ENCODE peak calls at places on chromosomes 1 and 21, in seven cellular contexts. N is CD8-positive, alpha-beta T cell; A is endothelial cell of umbilical vein; H is adrenal gland; Y is PC-3; P is ovary; J is uterus. W is an unnamed sample.

GRCh38 chr1:213821175-213821942 is 166.4 kb upstream of the PROX1 start:
- DNase-seq in A (no peak), J (no peak), H (no peak), P (no peak), N (no peak), Y (no peak), W (no peak)

GRCh38 chr1:10561955-10562354 is 87.2 kb downstream of the PEX14 start:
- DNase-seq in A (no peak), N (no peak), Y (no peak), H (no peak), P (no peak), J (no peak), W (no peak)

GRCh38 chr1:228289239-228289849 is 81.5 kb downstream of the OBSCN start:
- DNase-seq in A (no peak), J (no peak), P (no peak), H (no peak), Y (no peak), N (no peak), W (peak; percentile 9)

GRCh38 chr21:15701845-15702244 is 27.9 kb upstream of the USP25 start:
- DNase-seq in N (no peak), J (no peak), Y (no peak), H (no peak), P (no peak), A (no peak), W (no peak)

GRCh38 chr1:5634893-5635292 is 357.3 kb downstream of the NPHP4 start:
- DNase-seq in Y (no peak), H (no peak), J (no peak), N (no peak), A (no peak), P (no peak), W (no peak)

GRCh38 chr1:59171788-59172187 is 125.1 kb upstream of the FGGY start:
- DNase-seq in P (no peak), H (no peak), Y (peak; percentile 36), A (no peak), J (no peak), N (no peak), W (no peak)

GRCh38 chr1:47703161-47703825 is 265.4 kb downstream of the FOXD2 start:
- DNase-seq in P (no peak), H (no peak), J (no peak), N (no peak), Y (no peak), A (no peak), W (no peak)

GRCh38 chr1:216464489-216464888 is 41.2 kb upstream of the USH2A start:
- DNase-seq in P (no peak), H (no peak), N (no peak), A (no peak), Y (peak; percentile 99), J (no peak), W (no peak)

GRCh38 chr1:27395441-27396195 is 3.2 kb downstream of the GPR3 start:
- DNase-seq in N (peak; percentile 84), J (peak; percentile 74), A (peak; percentile 59), Y (peak; percentile 85), P (peak; percentile 82), H (peak; percentile 70), W (peak; percentile 77)

GRCh38 chr1:103106426-103107321 is 1.6 kb downstream of the COL11A1 start:
- DNase-seq in P (peak; percentile 15), H (peak; percentile 47), J (no peak), N (no peak), A (peak; percentile 63), Y (peak; percentile 70), W (no peak)

GRCh38 chr1:156146006-156146748 is 7.2 kb upstream of the SEMA4A start:
- DNase-seq in J (peak; percentile 49), N (peak; percentile 42), H (peak; percentile 92), A (peak; percentile 92), P (peak; percentile 65), Y (peak; percentile 97), W (peak; percentile 67)

GRCh38 chr21:43268086-43268803 is 99.4 kb downstream of the CRYAA start:
- DNase-seq in N (no peak), A (no peak), P (no peak), J (no peak), H (no peak), Y (no peak), W (no peak)

GRCh38 chr21:43266534-43266933 is 97.7 kb downstream of the CRYAA start:
- DNase-seq in P (no peak), Y (no peak), H (no peak), J (no peak), A (no peak), N (no peak), W (no peak)

GRCh38 chr21:43269461-43269860 is 100.7 kb downstream of the CRYAA start:
- DNase-seq in N (peak; percentile 57), J (no peak), P (no peak), H (no peak), A (no peak), Y (peak; percentile 23), W (no peak)

GRCh38 chr21:43268804-43269186 is 100.0 kb downstream of the CRYAA start:
- DNase-seq in H (no peak), N (no peak), Y (no peak), A (no peak), J (no peak), P (no peak), W (no peak)

DNA sequence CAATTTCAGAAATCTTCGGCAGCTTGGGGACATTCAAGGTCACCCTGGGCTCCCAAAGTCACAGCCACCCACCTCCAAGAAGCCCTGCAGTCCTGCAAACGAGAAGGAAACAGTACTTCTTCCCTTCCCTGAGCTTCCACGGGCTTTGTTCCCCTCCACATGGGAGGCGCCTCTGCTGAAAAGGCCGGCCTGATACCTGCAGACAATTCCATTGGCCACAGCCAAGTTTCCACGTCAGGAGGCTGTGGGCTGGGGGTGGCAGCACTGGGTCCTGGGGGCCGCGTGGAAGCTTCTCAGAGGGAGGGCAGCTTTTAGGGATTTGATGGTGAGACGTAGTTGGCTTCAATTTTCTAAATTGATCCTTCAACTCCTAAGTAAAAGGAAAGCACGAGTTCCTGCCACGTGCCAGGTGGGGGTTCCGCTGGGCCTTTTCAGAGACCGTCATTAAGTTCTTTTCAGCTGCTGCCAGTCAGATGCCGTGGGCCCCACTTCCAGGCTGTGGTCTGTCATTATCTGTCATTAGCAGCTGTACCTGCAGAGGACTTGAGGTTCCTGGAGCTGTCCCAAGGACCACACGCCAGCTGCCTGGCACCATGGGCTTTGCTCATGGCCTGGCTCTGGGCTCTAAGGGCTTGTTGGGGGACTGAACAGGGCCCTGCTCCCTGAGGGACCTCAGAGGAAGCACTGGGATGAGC is 98.7 kb downstream of the CRYAA start:
- DNase-seq in N (no peak), P (no peak), Y (no peak), H (no peak), J (no peak), A (no peak), W (no peak)
- TF ChIP-seq CTCF in N (no peak), P (no peak), Y (no peak), H (no peak), J (no peak), A (no peak), W (no peak)

GRCh38 chr1:8438449-8438848 is 120.5 kb downstream of the SLC45A1 start:
- DNase-seq in A (no peak), H (peak; percentile 47), J (no peak), P (no peak), N (no peak), Y (no peak), W (no peak)
- H3K4me1 ChIP-seq in A (peaks cover 11% of the 10 kb centered on the region), H (peaks cover 22% of the 10 kb centered on the region), J (no peaks in the 10 kb centered on the region), P (peaks cover 4% of the 10 kb centered on the region), N (no peaks in the 10 kb centered on the region), Y (peaks cover 9% of the 10 kb centered on the region), W (peaks cover 24% of the 10 kb centered on the region)

DNA sequence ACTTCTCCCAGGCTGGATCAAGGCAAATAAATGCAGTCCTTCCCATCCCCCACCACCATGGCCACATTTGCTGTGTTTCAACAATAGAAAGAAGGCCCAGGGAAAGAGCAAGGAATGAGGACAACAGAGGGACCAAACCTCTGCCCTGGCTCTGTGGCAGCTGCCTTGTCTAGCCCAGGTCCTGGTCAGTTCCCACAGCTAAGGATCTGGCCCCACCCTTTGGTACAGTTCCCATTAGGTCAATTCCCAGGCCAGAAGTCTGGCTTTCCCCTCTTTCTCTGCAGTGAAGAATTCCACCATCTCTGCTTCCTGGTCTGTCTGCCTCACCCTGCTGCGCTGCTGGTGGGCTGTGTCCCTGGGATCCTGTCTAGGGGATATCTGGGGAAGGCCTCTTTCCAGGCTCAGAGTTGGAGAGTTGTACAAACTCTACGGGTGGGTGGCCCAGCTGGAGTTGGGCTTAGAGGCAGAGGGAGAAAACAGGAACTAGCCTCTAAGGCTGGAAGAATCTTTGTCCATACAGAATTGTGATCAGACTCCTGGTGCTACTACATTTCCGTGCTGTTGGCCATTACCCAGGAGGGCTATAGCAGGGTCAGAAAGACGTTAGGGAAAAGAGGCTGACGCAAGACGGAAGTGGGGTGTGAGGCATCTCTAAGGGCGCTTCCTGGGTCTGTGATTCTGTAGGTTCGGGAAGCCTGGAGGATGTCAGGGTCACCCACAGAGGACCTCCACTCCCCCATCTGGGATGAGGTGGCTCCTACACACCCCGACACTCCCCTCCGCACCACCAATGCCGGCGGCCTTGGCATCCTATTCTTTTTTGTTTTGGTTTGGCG is 957 bp upstream of the NDUFS2 start:
- DNase-seq in J (peak; percentile 84), H (peak; percentile 71), Y (no peak), A (peak; percentile 87), N (no peak), P (peak; percentile 91), W (peak; percentile 88)
- H3K4me3 ChIP-seq in J (peak overlapping the region; percentile 94), H (no peak overlapping the region), Y (peak overlapping the region; percentile 81), A (no peak overlapping the region), N (peak overlapping the region; percentile 93), P (peak overlapping the region; percentile 79), W (peak overlapping the region; percentile 81)

GRCh38 chr1:154276797-154277196 is 4.4 kb downstream of the HAX1 start:
- DNase-seq in H (no peak), A (no peak), N (peak; percentile 20), J (no peak), Y (no peak), P (no peak), W (no peak)
- TF ChIP-seq CTCF in H (no peak), A (peak; percentile 25), N (no peak), J (no peak), Y (peak; percentile 45), P (no peak), W (no peak)

DNA sequence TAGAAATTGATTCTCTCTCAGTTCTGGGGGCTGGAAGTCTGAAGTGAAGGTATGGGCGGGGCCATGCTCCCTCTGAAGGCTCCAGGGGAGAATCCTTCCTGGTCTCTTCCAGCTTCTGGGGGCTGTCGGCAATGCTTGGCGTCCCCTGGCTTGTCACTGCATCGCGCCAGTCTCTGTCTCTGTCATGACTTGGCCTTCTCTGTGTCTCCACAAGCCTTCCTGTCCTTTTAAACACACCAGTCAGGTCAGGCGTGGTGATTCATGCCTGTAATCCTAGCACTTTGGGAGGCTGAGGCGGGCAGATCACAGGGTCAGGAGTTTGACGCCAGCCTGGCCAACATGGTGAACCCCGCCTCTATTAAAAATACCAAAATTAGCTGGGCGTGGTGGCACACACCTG is 125.3 kb downstream of the ACTL8 start:
- DNase-seq in Y (no peak), A (no peak), P (no peak), H (no peak), J (no peak), N (no peak), W (no peak)
- H3K4me1 ChIP-seq in Y (peaks cover 7% of the 10 kb centered on the region), A (no peaks in the 10 kb centered on the region), P (no peaks in the 10 kb centered on the region), H (no peaks in the 10 kb centered on the region), J (no peaks in the 10 kb centered on the region), N (no peaks in the 10 kb centered on the region), W (no peaks in the 10 kb centered on the region)

DNA sequence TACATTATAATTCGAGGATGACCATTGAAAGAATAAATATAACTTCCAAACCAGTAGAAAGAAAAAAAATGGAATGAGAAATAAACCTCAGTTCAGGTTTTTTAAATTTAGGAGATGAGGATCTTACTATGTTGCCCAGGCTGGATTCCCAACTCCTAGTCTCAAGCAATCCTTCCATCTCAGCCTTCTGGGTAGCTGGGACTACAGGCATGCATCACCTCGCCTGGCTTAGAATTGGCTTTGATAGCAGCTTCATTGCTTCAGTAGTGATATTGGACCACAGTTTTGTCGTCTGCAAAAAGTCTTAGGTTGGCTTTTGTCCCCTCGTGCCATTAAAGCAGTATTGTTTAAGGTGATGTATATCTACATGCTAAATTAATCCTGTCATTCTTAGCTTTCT is 2.9 kb downstream of the NASP start:
- DNase-seq in P (no peak), H (no peak), N (no peak), J (no peak), A (no peak), Y (no peak), W (no peak)
- H3K4me3 ChIP-seq in P (no peak overlapping the region), H (no peak overlapping the region), N (no peak overlapping the region), J (no peak overlapping the region), A (no peak overlapping the region), Y (peak overlapping the region; percentile 91), W (no peak overlapping the region)

W was measured in heart right ventricle.